ENCODE peak calls at places on chromosomes 16 and 17, in four cellular contexts. F is H1, D is lower lobe of right lung, L is heart right ventricle. Q is an unnamed sample. For H3K4me1, the result is how much of the 10 kb centered on the place peaks cover.

GRCh38 chr16:23125277-23125676 is 24.0 kb downstream of the USP31 start:
- DNase-seq in F (no peak), L (no peak), D (no peak), Q (no peak)

GRCh38 chr17:7426203-7426863 is 917 bp downstream of the SPEM2 start:
- DNase-seq in F (no peak), D (no peak), L (no peak), Q (no peak)

GRCh38 chr17:55783684-55784245 is 32.9 kb downstream of the PCTP start:
- DNase-seq in L (peak), F (no peak), D (peak), Q (peak)

GRCh38 chr16:3971261-3971660 is 90.7 kb upstream of the CREBBP start:
- DNase-seq in L (no peak), F (no peak), D (peak), Q (no peak)

GRCh38 chr17:45307290-45308015 is 9.4 kb downstream of the MAP3K14 start:
- DNase-seq in L (no peak), F (no peak), D (no peak), Q (no peak)

GRCh38 chr17:50055426-50056216 is at the start of gene ITGA3:
- DNase-seq in L (peak), D (peak), F (peak), Q (peak)

GRCh38 chr17:47802341-47803022 is 19.1 kb downstream of the OSBPL7 start:
- DNase-seq in D (no peak), F (peak), L (no peak), Q (no peak)

GRCh38 chr17:50261051-50261915 is 13.0 kb upstream of the TMEM92 start:
- DNase-seq in F (no peak), D (peak), L (no peak), Q (no peak)

GRCh38 chr16:14181371-14182050 is 110.4 kb downstream of the MRTFB start:
- DNase-seq in F (no peak), D (no peak), L (no peak), Q (no peak)

GRCh38 chr16:26665166-26665939 is 401.4 kb upstream of the C16orf82 start:
- DNase-seq in F (no peak), L (no peak), D (no peak), Q (no peak)

GRCh38 chr17:76940738-76941350 is 72.6 kb downstream of the MGAT5B start:
- DNase-seq in F (peak), L (no peak), D (no peak), Q (peak)

GRCh38 chr17:19482571-19482970 is 51.1 kb upstream of the SLC47A1 start:
- DNase-seq in F (no peak), L (no peak), D (no peak), Q (no peak)

GRCh38 chr17:18066866-18067265 is 20.9 kb upstream of the DRG2 start:
- DNase-seq in F (no peak), L (no peak), D (no peak), Q (no peak)

GRCh38 chr17:47801176-47801765 is 20.3 kb downstream of the OSBPL7 start:
- DNase-seq in F (no peak), D (no peak), L (no peak), Q (no peak)

GRCh38 chr16:84925092-84925772 is 86.1 kb downstream of the ZDHHC7 start:
- DNase-seq in F (peak), D (peak), L (peak), Q (peak)

GRCh38 chr17:42676424-42677011 is at the start of gene PLEKHH3:
- DNase-seq in F (peak), L (no peak), D (no peak), Q (no peak)
- H3K4me1 ChIP-seq in F (under half), L (half or more), D (half or more), Q (under half)

DNA sequence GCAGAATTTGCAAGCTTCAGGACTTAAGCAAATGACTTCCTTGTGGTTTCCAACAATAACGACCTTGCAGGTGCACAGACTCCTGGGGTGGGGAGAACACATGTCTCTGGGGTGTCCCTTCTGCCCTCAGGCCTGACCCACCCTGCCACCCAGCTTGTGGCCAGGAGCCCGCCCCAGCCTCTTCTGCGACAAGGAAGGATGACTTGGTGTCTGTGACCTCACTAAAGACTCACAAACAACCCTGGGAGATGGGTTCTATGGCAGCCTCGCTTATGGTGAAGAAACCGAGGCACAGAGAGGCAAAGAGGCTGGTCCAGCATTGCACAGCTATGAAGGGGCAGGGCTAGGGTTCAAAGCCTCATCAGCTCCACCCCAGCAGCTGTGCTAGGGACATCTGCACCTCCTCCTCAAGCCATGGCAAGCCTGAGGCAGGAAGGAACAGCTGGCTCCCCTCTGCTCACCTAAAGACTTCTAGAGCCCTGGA is 2.6 kb downstream of the ATP2A3 start:
- DNase-seq in D (no peak), F (no peak), L (no peak), Q (no peak)
- H3K4me1 ChIP-seq in D (half or more), F (under half), L (half or more), Q (under half)

DNA sequence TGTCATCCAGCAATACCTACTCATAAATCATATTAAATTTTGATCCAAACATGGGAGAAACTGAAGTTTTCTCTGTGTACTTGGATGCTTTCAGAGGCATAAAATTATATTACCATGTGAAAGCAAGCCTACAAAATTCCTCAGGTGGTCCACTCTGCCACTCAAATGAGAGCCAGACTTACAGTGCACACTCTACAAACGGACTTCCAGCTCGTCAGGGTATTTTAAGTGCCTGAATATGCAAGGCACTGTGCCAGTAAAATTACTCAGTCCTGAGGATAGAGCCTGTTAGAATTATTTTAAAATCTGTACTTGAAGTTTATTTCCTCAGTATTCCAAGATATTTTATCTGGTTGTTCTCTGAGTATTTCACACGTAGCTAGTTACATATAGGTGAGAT is 54.5 kb downstream of the TENT4B start:
- DNase-seq in L (peak), F (no peak), D (no peak), Q (no peak)
- H3K4me1 ChIP-seq in L (half or more), F (under half), D (half or more), Q (under half)

DNA sequence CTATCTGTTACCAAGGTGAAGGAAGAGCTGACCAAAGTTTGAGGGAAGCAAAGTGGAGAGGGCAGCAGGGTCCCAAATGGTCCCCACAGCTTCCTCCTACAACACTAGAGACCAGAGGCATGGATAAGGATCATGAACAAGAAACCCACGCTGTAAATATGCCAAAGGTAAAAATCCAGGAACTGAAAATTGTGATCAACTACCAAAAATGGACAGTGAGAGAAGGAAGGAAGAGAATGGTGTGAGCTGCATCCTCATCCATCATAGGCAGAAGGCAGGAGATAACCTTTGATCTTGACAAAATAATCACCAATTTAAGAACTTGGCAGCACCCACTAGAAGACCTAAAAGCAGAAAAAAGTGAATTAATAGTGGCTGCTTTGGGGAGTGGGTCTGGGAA is 66.2 kb downstream of the CYTH1 start:
- DNase-seq in L (no peak), F (no peak), D (no peak), Q (no peak)
- H3K4me1 ChIP-seq in L (half or more), F (under half), D (half or more), Q (under half)

GRCh38 chr16:56789360-56789759 is 59.4 kb downstream of the NUP93 start:
- DNase-seq in L (peak), F (no peak), D (peak), Q (peak)
- H3K4me1 ChIP-seq in L (under half), F (under half), D (under half), Q (under half)

GRCh38 chr16:61677776-61678175 is 358.5 kb downstream of the CDH8 start:
- DNase-seq in D (no peak), L (no peak), F (no peak), Q (no peak)
- H3K4me1 ChIP-seq in D (under half), L (under half), F (under half), Q (under half)

Q was measured in right cardiac atrium.